ENCODE peak calls at places on chromosomes 1 and 21, in six cellular contexts. W is left cardiac atrium, L is NCI-H748 treated with DMSO at 0.1 percent for 48 hours, P is fibroblast of mammary gland, C is Right ventricle myocardium superior, Y is SHP77 treated with DMSO at 0.1 percent for 48 hours. E is an unnamed sample.

GRCh38 chr1:70504821-70505193 is 93.7 kb downstream of the CTH start:
- DNase-seq in L (no peak), W (no peak), C (no peak), Y (no peak), P (peak), E (no peak)

GRCh38 chr1:23123528-23123927 is 45.1 kb downstream of the LUZP1 start:
- DNase-seq in Y (no peak), C (no peak), W (no peak), L (no peak), P (no peak), E (no peak)

GRCh38 chr1:172417552-172417951 is 2.9 kb upstream of the C1orf105 start:
- DNase-seq in W (no peak), Y (no peak), C (no peak), P (no peak), L (no peak), E (no peak)

GRCh38 chr1:58063095-58063494 is 483.4 kb downstream of the OMA1 start:
- DNase-seq in C (no peak), Y (no peak), W (no peak), P (no peak), L (no peak), E (no peak)

GRCh38 chr1:202615501-202616354 is 94.5 kb downstream of the SYT2 start:
- DNase-seq in W (no peak), C (no peak), L (no peak), P (no peak), Y (no peak), E (peak)

GRCh38 chr1:203366476-203366875 is 15.6 kb upstream of the FMOD start:
- DNase-seq in W (no peak), C (no peak), Y (no peak), L (no peak), P (no peak), E (no peak)

GRCh38 chr1:14259191-14259757 is 339.2 kb upstream of the KAZN start:
- DNase-seq in W (peak), C (peak), Y (no peak), L (no peak), P (peak), E (no peak)

GRCh38 chr1:224106568-224107281 is 7.2 kb upstream of the FBXO28 start:
- DNase-seq in L (no peak), W (no peak), Y (no peak), P (peak), C (no peak), E (no peak)

GRCh38 chr1:227748496-227749182 is 13.4 kb downstream of the SNAP47 start:
- DNase-seq in C (no peak), W (no peak), Y (no peak), L (no peak), P (peak), E (no peak)

GRCh38 chr1:90973897-90974798 is 47.7 kb downstream of the ZNF644 start:
- DNase-seq in Y (no peak), W (no peak), P (peak), C (no peak), L (no peak), E (no peak)

GRCh38 chr1:71351438-71351837 is 270.6 kb upstream of the ZRANB2 start:
- DNase-seq in Y (no peak), P (peak), C (no peak), L (no peak), W (no peak), E (no peak)

GRCh38 chr21:29077651-29078090 is 4.2 kb upstream of the CCT8 start:
- DNase-seq in P (peak), Y (peak), L (peak), W (no peak), C (no peak), E (no peak)

GRCh38 chr1:235169986-235170385 is 8.9 kb upstream of the RBM34 start:
- DNase-seq in W (no peak), L (no peak), C (no peak), P (no peak), Y (no peak), E (no peak)

GRCh38 chr1:83547903-83548302 is 451.0 kb downstream of the TTLL7 start:
- DNase-seq in Y (no peak), L (no peak), W (no peak), C (no peak), P (peak), E (no peak)

GRCh38 chr1:85884372-85885035 is 176.3 kb upstream of the ZNHIT6 start:
- DNase-seq in P (peak), C (no peak), L (no peak), Y (no peak), W (no peak), E (no peak)

GRCh38 chr1:204493145-204493881 is 1.3 kb downstream of the PIK3C2B start:
- DNase-seq in C (peak), L (no peak), Y (no peak), P (peak), W (peak), E (no peak)

GRCh38 chr1:30798389-30798951 is 40.9 kb upstream of the LAPTM5 start:
- DNase-seq in Y (no peak), C (peak), W (peak), L (no peak), P (no peak), E (no peak)

GRCh38 chr1:180248731-180249681 is 18.9 kb downstream of the LHX4 start:
- DNase-seq in Y (peak), L (no peak), C (peak), W (no peak), P (no peak), E (peak)

GRCh38 chr1:237029850-237030535 is 12.0 kb upstream of the RYR2 start:
- DNase-seq in W (no peak), Y (no peak), L (no peak), P (no peak), C (no peak), E (no peak)

GRCh38 chr1:53521900-53522552 is 62.8 kb downstream of the DMRTB1 start:
- DNase-seq in W (no peak), P (no peak), Y (no peak), L (no peak), C (no peak), E (no peak)

GRCh38 chr1:59027176-59027575 is 243.3 kb upstream of the JUN start:
- DNase-seq in W (no peak), L (no peak), P (peak), Y (no peak), C (no peak), E (no peak)

GRCh38 chr1:29245876-29246275 is 9.6 kb downstream of the PTPRU start:
- DNase-seq in Y (no peak), W (no peak), L (no peak), P (peak), C (no peak), E (no peak)

GRCh38 chr1:233033366-233033765 is 83.0 kb downstream of the NTPCR start:
- DNase-seq in W (no peak), L (no peak), C (no peak), Y (no peak), P (peak), E (no peak)

GRCh38 chr1:206048582-206048981 is 4.4 kb upstream of the RHEX start:
- DNase-seq in W (no peak), C (no peak), P (no peak), Y (no peak), L (no peak), E (no peak)

GRCh38 chr1:179029293-179029692 is 3.6 kb downstream of the FAM20B start:
- DNase-seq in P (no peak), C (no peak), Y (no peak), W (no peak), L (no peak), E (no peak)

E was measured in spleen.